ENCODE peak calls at places on chromosomes 3 and 15, in five cellular contexts. One of them, this sample, is unnamed.

GRCh38 chr3:139935071-139935865 is at the start of gene CLSTN2:
- DNase-seq in GM23338: peak
- DNase-seq in IMR-90: no peak
- DNase-seq in OCI-LY7: no peak
- DNase-seq in fibroblast of lung: peak
- DNase-seq in this sample: peak

GRCh38 chr15:101251830-101252820 is at the start of gene CHSY1:
- DNase-seq in IMR-90: peak
- DNase-seq in fibroblast of lung: peak
- DNase-seq in OCI-LY7: peak
- DNase-seq in GM23338: peak
- DNase-seq in this sample: peak

GRCh38 chr15:90650956-90651689 is 66.0 kb upstream of the BLM start:
- DNase-seq in GM23338: no peak
- DNase-seq in fibroblast of lung: no peak
- DNase-seq in IMR-90: no peak
- DNase-seq in OCI-LY7: no peak
- DNase-seq in this sample: no peak

GRCh38 chr3:56309465-56309864 is 158.8 kb downstream of the ERC2 start:
- DNase-seq in OCI-LY7: no peak
- DNase-seq in IMR-90: no peak
- DNase-seq in fibroblast of lung: no peak
- DNase-seq in GM23338: no peak
- DNase-seq in this sample: no peak

GRCh38 chr3:97981886-97982285 is 9.7 kb upstream of the RIOX2 start:
- DNase-seq in fibroblast of lung: peak
- DNase-seq in OCI-LY7: no peak
- DNase-seq in IMR-90: peak
- DNase-seq in GM23338: no peak
- DNase-seq in this sample: no peak

GRCh38 chr3:123026551-123027291 is 842 bp downstream of the SEMA5B start:
- DNase-seq in fibroblast of lung: no peak
- DNase-seq in IMR-90: no peak
- DNase-seq in OCI-LY7: no peak
- DNase-seq in GM23338: peak
- DNase-seq in this sample: no peak

GRCh38 chr3:191328383-191328962 is 721 bp upstream of the CCDC50 start:
- DNase-seq in fibroblast of lung: peak
- DNase-seq in OCI-LY7: no peak
- DNase-seq in IMR-90: no peak
- DNase-seq in GM23338: no peak
- DNase-seq in this sample: peak

GRCh38 chr15:66870880-66871388 is 168.9 kb downstream of the SMAD6 start:
- DNase-seq in fibroblast of lung: no peak
- DNase-seq in GM23338: no peak
- DNase-seq in IMR-90: no peak
- DNase-seq in OCI-LY7: no peak
- DNase-seq in this sample: no peak

GRCh38 chr15:69997701-69998273 is 99.9 kb downstream of the TLE3 start:
- DNase-seq in GM23338: no peak
- DNase-seq in fibroblast of lung: peak
- DNase-seq in OCI-LY7: peak
- DNase-seq in IMR-90: peak
- DNase-seq in this sample: peak

GRCh38 chr3:101381809-101382208 is 61.4 kb upstream of the IMPG2 start:
- DNase-seq in fibroblast of lung: peak
- DNase-seq in OCI-LY7: peak
- DNase-seq in IMR-90: peak
- DNase-seq in GM23338: peak
- DNase-seq in this sample: peak

GRCh38 chr3:50256978-50257890 is 11.7 kb upstream of the SEMA3B start:
- DNase-seq in GM23338: peak
- DNase-seq in fibroblast of lung: peak
- DNase-seq in IMR-90: no peak
- DNase-seq in OCI-LY7: peak
- DNase-seq in this sample: no peak

GRCh38 chr3:163328680-163329079 is 1749.6 kb downstream of the SI start:
- DNase-seq in IMR-90: no peak
- DNase-seq in fibroblast of lung: no peak
- DNase-seq in GM23338: peak
- DNase-seq in OCI-LY7: no peak
- DNase-seq in this sample: no peak

GRCh38 chr3:14145236-14145635 is 20.4 kb downstream of the TMEM43 start:
- DNase-seq in GM23338: no peak
- DNase-seq in IMR-90: peak
- DNase-seq in OCI-LY7: no peak
- DNase-seq in fibroblast of lung: peak
- DNase-seq in this sample: peak

GRCh38 chr3:71421820-71422566 is 161.5 kb downstream of the FOXP1 start:
- DNase-seq in fibroblast of lung: no peak
- DNase-seq in IMR-90: no peak
- DNase-seq in OCI-LY7: peak
- DNase-seq in GM23338: no peak
- DNase-seq in this sample: no peak

DNA sequence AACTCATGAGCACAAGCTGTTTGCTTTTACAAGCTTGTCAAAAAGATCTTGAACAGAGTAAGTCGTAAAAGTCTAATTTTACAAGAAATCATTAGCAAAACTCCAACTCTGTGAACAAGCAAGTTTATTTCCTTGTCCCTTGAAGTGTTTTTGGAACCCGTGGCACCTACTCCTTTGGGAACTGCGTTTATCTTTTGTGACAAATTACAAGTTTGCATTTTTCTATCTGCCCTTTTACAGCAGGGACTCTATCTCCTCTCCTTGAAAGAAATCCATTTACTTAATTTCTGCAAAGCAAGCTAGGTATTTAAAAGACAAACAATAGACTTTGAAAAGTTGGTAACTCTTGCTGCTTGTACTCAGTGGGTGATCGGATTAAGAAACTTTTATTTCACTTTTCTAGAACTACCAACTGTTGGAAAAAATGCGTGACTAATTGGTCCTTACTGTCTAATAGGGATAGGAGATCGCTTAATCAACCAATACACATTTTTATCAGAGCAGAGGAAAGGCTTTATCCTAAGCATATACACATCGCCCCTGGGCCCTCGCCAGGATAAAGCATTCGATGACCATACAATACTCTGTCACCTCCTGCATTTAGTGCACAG is 1.9 kb downstream of the PRTG start:
- DNase-seq in IMR-90: no peak
- DNase-seq in fibroblast of lung: no peak
- DNase-seq in GM23338: no peak
- DNase-seq in OCI-LY7: no peak
- DNase-seq in this sample: peak
- H3K4me2 ChIP-seq in IMR-90: peak
- H3K4me2 ChIP-seq in fibroblast of lung: peak
- H3K4me2 ChIP-seq in GM23338: peak
- H3K4me2 ChIP-seq in OCI-LY7: no peak
- H3K4me2 ChIP-seq in this sample: peak

GRCh38 chr3:157499342-157499963 is 3.8 kb downstream of the VEPH1 start:
- DNase-seq in IMR-90: no peak
- DNase-seq in fibroblast of lung: peak
- DNase-seq in OCI-LY7: no peak
- DNase-seq in GM23338: peak
- DNase-seq in this sample: peak
- TF ChIP-seq CTCF in IMR-90: no peak
- TF ChIP-seq CTCF in fibroblast of lung: no peak
- TF ChIP-seq CTCF in OCI-LY7: no peak
- TF ChIP-seq CTCF in GM23338: no peak
- TF ChIP-seq CTCF in this sample: no peak

GRCh38 chr15:78641876-78642275 is 866 bp upstream of the CHRNB4 start:
- DNase-seq in GM23338: peak
- DNase-seq in OCI-LY7: no peak
- DNase-seq in IMR-90: no peak
- DNase-seq in fibroblast of lung: no peak
- DNase-seq in this sample: no peak
- H3K4me2 ChIP-seq in GM23338: peak
- H3K4me2 ChIP-seq in OCI-LY7: no peak
- H3K4me2 ChIP-seq in IMR-90: no peak
- H3K4me2 ChIP-seq in fibroblast of lung: no peak
- H3K4me2 ChIP-seq in this sample: no peak

DNA sequence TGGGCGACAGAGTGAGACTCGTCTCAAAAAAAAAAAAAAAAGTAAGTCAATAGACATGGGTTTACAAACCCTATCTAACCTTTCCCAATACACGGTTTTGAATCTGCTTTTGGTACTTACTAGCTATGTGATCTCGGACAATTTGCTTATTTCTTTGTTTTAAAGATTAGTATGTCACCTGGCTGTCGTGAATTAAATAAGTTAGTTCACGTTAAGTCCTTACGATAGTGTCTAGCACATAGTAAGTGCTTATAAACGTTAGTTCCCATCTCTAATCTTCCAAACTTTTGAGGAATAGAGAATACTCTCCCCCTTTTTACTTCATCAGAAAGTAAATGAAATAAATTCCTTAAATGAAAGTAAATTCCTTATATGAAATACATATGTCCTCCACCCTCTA is 134.8 kb downstream of the PEAK1 start:
- DNase-seq in GM23338: no peak
- DNase-seq in fibroblast of lung: no peak
- DNase-seq in OCI-LY7: no peak
- DNase-seq in IMR-90: no peak
- DNase-seq in this sample: no peak
- TF ChIP-seq CTCF in GM23338: no peak
- TF ChIP-seq CTCF in fibroblast of lung: no peak
- TF ChIP-seq CTCF in OCI-LY7: no peak
- TF ChIP-seq CTCF in IMR-90: no peak
- TF ChIP-seq CTCF in this sample: no peak

This sample was measured in astrocyte.